ENCODE peak calls at places on chromosomes 6 and 20, in ten cellular contexts. C, O, A, I, X, T, M, E, L and U are unnamed samples.

GRCh38 chr6:135540207-135540877 is 42.8 kb upstream of the AHI1 start:
- DNase-seq in L (no peak), A (no peak), X (no peak), E (no peak), I (no peak), M (peak; percentile 64), O (peak; percentile 10), T (peak; percentile 85), C (no peak), U (peak; percentile 80)

GRCh38 chr6:69894578-69895347 is 28.4 kb downstream of the COL19A1 start:
- DNase-seq in I (no peak), X (no peak), A (no peak), C (no peak), T (peak; percentile 93), E (no peak), O (peak; percentile 17), L (no peak), M (peak; percentile 88), U (peak; percentile 76)

GRCh38 chr6:117149324-117149723 is 116.0 kb upstream of the VGLL2 start:
- DNase-seq in O (no peak), E (no peak), X (no peak), I (no peak), T (no peak), L (no peak), M (no peak), C (no peak), A (no peak), U (peak; percentile 0)

GRCh38 chr6:111592726-111593515 is 12.8 kb downstream of the TRAF3IP2 start:
- DNase-seq in C (no peak), L (no peak), T (no peak), E (no peak), I (no peak), M (no peak), X (no peak), O (no peak), A (no peak), U (no peak)

GRCh38 chr6:154754152-154754551 is 20.9 kb downstream of the SCAF8 start:
- DNase-seq in L (no peak), E (no peak), I (no peak), M (peak; percentile 55), X (no peak), A (no peak), T (no peak), O (no peak), C (no peak), U (peak; percentile 74)

GRCh38 chr6:166494101-166494441 is 92.4 kb downstream of the RAMACL start:
- DNase-seq in M (no peak), E (no peak), O (no peak), T (no peak), C (no peak), A (no peak), X (no peak), I (no peak), L (peak; percentile 5), U (no peak)

GRCh38 chr6:6331393-6331792 is 10.9 kb upstream of the F13A1 start:
- DNase-seq in T (no peak), C (no peak), E (no peak), I (no peak), M (no peak), O (no peak), A (no peak), L (no peak), X (no peak), U (no peak)

GRCh38 chr6:142005044-142005443 is 127.7 kb upstream of the GJE1 start:
- DNase-seq in X (no peak), L (no peak), C (no peak), A (no peak), I (no peak), M (no peak), E (no peak), T (no peak), O (no peak), U (no peak)

GRCh38 chr6:76843376-76843775 is 619.9 kb downstream of the HTR1B start:
- DNase-seq in E (no peak), X (no peak), I (no peak), T (no peak), A (no peak), M (no peak), L (no peak), O (no peak), C (no peak), U (no peak)

GRCh38 chr6:74735304-74735703 is 470.5 kb downstream of the COL12A1 start:
- DNase-seq in T (peak; percentile 93), X (no peak), L (no peak), O (no peak), A (no peak), C (peak; percentile 9), I (no peak), M (peak; percentile 98), E (no peak), U (peak; percentile 91)

GRCh38 chr20:59723108-59723500 is 118.8 kb downstream of the PHACTR3 start:
- DNase-seq in C (no peak), A (no peak), T (no peak), O (no peak), X (no peak), M (no peak), E (no peak), I (no peak), L (no peak), U (no peak)

GRCh38 chr6:99822741-99823512 is 171.1 kb downstream of the MCHR2 start:
- DNase-seq in L (no peak), O (peak; percentile 71), T (peak; percentile 74), I (no peak), C (no peak), E (no peak), X (peak; percentile 48), A (peak; percentile 46), M (peak; percentile 76), U (peak; percentile 66)

GRCh38 chr20:4437131-4437530 is 284.6 kb upstream of the PRND start:
- DNase-seq in A (no peak), I (no peak), X (no peak), L (no peak), O (no peak), C (no peak), E (no peak), T (no peak), M (no peak), U (no peak)

GRCh38 chr20:32458837-32459220 is 100.7 kb downstream of the ASXL1 start:
- DNase-seq in E (no peak), L (no peak), C (no peak), M (no peak), A (no peak), X (no peak), T (no peak), I (no peak), O (no peak), U (no peak)

GRCh38 chr6:5146396-5146795 is 61.3 kb downstream of the PPP1R3G start:
- DNase-seq in L (no peak), C (no peak), I (no peak), T (no peak), M (no peak), A (no peak), O (no peak), E (no peak), X (no peak), U (no peak)

GRCh38 chr6:54856137-54856536 is 9.6 kb downstream of the FAM83B start:
- DNase-seq in O (peak; percentile 79), E (no peak), L (no peak), C (no peak), I (no peak), T (no peak), X (no peak), M (no peak), A (no peak), U (no peak)

GRCh38 chr6:43771210-43771857 is 1.3 kb downstream of the VEGFA start:
- DNase-seq in I (peak; percentile 82), T (peak; percentile 59), O (peak; percentile 86), X (no peak), M (peak; percentile 50), E (peak; percentile 84), L (peak; percentile 76), C (peak; percentile 61), A (peak; percentile 77), U (peak; percentile 46)

GRCh38 chr6:106972500-106972899 is 2.0 kb downstream of the CD24 start:
- DNase-seq in O (peak; percentile 54), M (no peak), I (no peak), X (no peak), L (no peak), T (no peak), A (no peak), C (no peak), E (no peak), U (no peak)
- H3K4me3 ChIP-seq in O (peak overlapping the region; percentile 91), M (no peak overlapping the region), I (no peak overlapping the region), X (no peak overlapping the region), L (no peak overlapping the region), T (no peak overlapping the region), A (no peak overlapping the region), C (no peak overlapping the region), E (no peak overlapping the region), U (no peak overlapping the region)

GRCh38 chr20:52539891-52540290 is 348.3 kb upstream of the ZFP64 start:
- DNase-seq in X (no peak), T (no peak), O (peak; percentile 57), I (no peak), A (no peak), M (no peak), C (no peak), L (no peak), E (no peak), U (no peak)
- TF ChIP-seq CTCF in X (no peak), T (no peak), O (no peak), I (no peak), A (no peak), M (no peak), C (no peak), L (no peak), E (no peak), U (no peak)

DNA sequence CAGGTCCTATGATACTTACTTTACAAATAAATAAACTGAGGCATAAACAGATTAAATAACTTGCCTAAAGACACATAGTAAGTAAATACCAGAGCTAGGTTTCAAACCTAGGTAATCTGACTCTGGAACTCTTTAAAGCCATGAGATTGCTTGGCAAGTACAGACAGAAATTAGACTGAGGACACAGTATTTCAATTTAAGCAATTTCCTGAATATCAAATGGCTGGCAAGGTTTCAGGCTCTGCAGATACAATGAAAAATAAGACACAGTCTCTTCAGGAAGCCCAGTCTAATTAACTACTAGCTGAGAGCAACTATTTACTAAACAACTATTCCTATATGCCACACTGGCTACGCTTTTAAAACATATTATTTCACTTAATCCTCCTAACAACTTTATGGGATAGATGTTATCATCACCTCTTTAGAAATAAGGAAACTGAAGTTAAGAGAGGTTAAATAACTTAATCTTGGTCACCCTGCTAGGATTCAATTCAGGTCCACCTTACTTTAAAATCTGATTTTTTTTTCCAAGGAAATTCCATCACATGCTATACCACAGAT is 4.3 kb downstream of the TRPC4AP start:
- DNase-seq in M (peak; percentile 19), X (no peak), O (no peak), T (peak; percentile 55), E (no peak), C (no peak), L (no peak), A (no peak), I (no peak), U (peak; percentile 34)
- H3K4me3 ChIP-seq in M (no peak overlapping the region), X (no peak overlapping the region), O (no peak overlapping the region), T (no peak overlapping the region), E (peak overlapping the region; percentile 32), C (no peak overlapping the region), L (no peak overlapping the region), A (no peak overlapping the region), I (no peak overlapping the region), U (no peak overlapping the region)

DNA sequence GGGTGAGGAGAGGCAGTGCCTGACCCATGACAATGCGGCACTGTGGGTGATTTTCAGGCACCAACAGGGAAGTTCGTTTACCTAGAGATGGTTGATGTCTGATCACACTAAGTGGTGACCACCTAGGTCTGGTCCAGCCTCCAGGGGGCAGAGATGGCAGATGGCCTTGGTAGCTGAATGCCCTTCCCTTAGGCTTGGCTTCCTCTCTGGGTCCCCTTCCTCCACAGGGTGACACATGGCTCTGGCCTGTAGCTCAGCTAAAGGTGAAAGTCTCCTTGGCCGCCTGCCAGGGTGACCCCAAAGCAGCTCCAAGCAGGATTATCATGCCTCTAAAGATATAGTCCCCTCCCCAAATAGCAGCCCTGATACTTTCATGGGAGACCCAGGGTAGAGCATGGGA is 6.4 kb downstream of the GDAP1L1 start:
- DNase-seq in I (no peak), A (no peak), O (peak; percentile 10), L (no peak), M (no peak), C (no peak), E (no peak), X (no peak), T (no peak), U (no peak)
- TF ChIP-seq CTCF in I (no peak), A (peak; percentile 13), O (no peak), L (no peak), M (peak; percentile 0), C (no peak), E (no peak), X (peak; percentile 7), T (peak; percentile 19), U (peak; percentile 7)